ENCODE peak calls at places on chromosome 18, in ten cellular contexts. One of them, this sample, is unnamed. For H3K4me1, the result is how much of the 10 kb centered on the place peaks cover.

GRCh38 chr18:57921708-57922107 is 118.6 kb upstream of the ATP8B1 start:
- DNase-seq in colonic mucosa: no peak
- DNase-seq in MM.1S: no peak
- DNase-seq in endodermal cell: no peak
- DNase-seq in H9: no peak
- DNase-seq in PC-3: peak
- DNase-seq in IMR-90: peak
- DNase-seq in astrocyte: no peak
- DNase-seq in HCT116: peak
- DNase-seq in GM23248: peak
- DNase-seq in this sample: peak

GRCh38 chr18:6624729-6625308 is 104.7 kb upstream of the ARHGAP28 start:
- DNase-seq in astrocyte: peak
- DNase-seq in IMR-90: peak
- DNase-seq in colonic mucosa: no peak
- DNase-seq in MM.1S: no peak
- DNase-seq in HCT116: no peak
- DNase-seq in H9: no peak
- DNase-seq in endodermal cell: no peak
- DNase-seq in PC-3: no peak
- DNase-seq in GM23248: peak
- DNase-seq in this sample: peak

GRCh38 chr18:987325-988186 is 82.9 kb downstream of the ADCYAP1 start:
- DNase-seq in PC-3: peak
- DNase-seq in IMR-90: no peak
- DNase-seq in GM23248: peak
- DNase-seq in HCT116: no peak
- DNase-seq in MM.1S: no peak
- DNase-seq in H9: no peak
- DNase-seq in astrocyte: peak
- DNase-seq in endodermal cell: no peak
- DNase-seq in colonic mucosa: no peak
- DNase-seq in this sample: no peak

GRCh38 chr18:7684966-7685365 is 117.8 kb downstream of the PTPRM start:
- DNase-seq in MM.1S: no peak
- DNase-seq in astrocyte: no peak
- DNase-seq in GM23248: no peak
- DNase-seq in HCT116: no peak
- DNase-seq in colonic mucosa: no peak
- DNase-seq in PC-3: no peak
- DNase-seq in IMR-90: no peak
- DNase-seq in endodermal cell: no peak
- DNase-seq in H9: no peak
- DNase-seq in this sample: peak

GRCh38 chr18:3494569-3494968 is 44.6 kb downstream of the TGIF1 start:
- DNase-seq in colonic mucosa: no peak
- DNase-seq in HCT116: no peak
- DNase-seq in astrocyte: no peak
- DNase-seq in endodermal cell: no peak
- DNase-seq in GM23248: no peak
- DNase-seq in PC-3: no peak
- DNase-seq in MM.1S: no peak
- DNase-seq in H9: no peak
- DNase-seq in IMR-90: no peak
- DNase-seq in this sample: no peak

GRCh38 chr18:58660915-58661314 is 10.3 kb upstream of the MALT1 start:
- DNase-seq in astrocyte: no peak
- DNase-seq in colonic mucosa: no peak
- DNase-seq in H9: no peak
- DNase-seq in PC-3: no peak
- DNase-seq in IMR-90: no peak
- DNase-seq in HCT116: no peak
- DNase-seq in endodermal cell: no peak
- DNase-seq in GM23248: no peak
- DNase-seq in MM.1S: no peak
- DNase-seq in this sample: no peak

GRCh38 chr18:32441536-32441935 is 29.1 kb downstream of the GAREM1 start:
- DNase-seq in colonic mucosa: no peak
- DNase-seq in astrocyte: peak
- DNase-seq in PC-3: no peak
- DNase-seq in HCT116: no peak
- DNase-seq in GM23248: no peak
- DNase-seq in MM.1S: no peak
- DNase-seq in H9: no peak
- DNase-seq in IMR-90: no peak
- DNase-seq in endodermal cell: no peak
- DNase-seq in this sample: no peak

GRCh38 chr18:22469061-22469689 is 51.5 kb upstream of the CTAGE1 start:
- DNase-seq in endodermal cell: no peak
- DNase-seq in colonic mucosa: no peak
- DNase-seq in astrocyte: peak
- DNase-seq in IMR-90: peak
- DNase-seq in HCT116: no peak
- DNase-seq in H9: no peak
- DNase-seq in GM23248: no peak
- DNase-seq in PC-3: no peak
- DNase-seq in MM.1S: no peak
- DNase-seq in this sample: no peak

GRCh38 chr18:58129019-58129374 is 85.0 kb downstream of the NEDD4L start:
- DNase-seq in PC-3: no peak
- DNase-seq in MM.1S: no peak
- DNase-seq in colonic mucosa: peak
- DNase-seq in GM23248: no peak
- DNase-seq in IMR-90: no peak
- DNase-seq in HCT116: no peak
- DNase-seq in endodermal cell: no peak
- DNase-seq in H9: no peak
- DNase-seq in astrocyte: no peak
- DNase-seq in this sample: no peak

GRCh38 chr18:40877096-40877495 is 1077.9 kb upstream of the PIK3C3 start:
- DNase-seq in H9: no peak
- DNase-seq in HCT116: no peak
- DNase-seq in IMR-90: peak
- DNase-seq in colonic mucosa: no peak
- DNase-seq in PC-3: peak
- DNase-seq in astrocyte: peak
- DNase-seq in GM23248: peak
- DNase-seq in MM.1S: no peak
- DNase-seq in endodermal cell: no peak
- DNase-seq in this sample: peak

GRCh38 chr18:36655074-36655473 is 173.7 kb downstream of the TPGS2 start:
- DNase-seq in endodermal cell: no peak
- DNase-seq in H9: no peak
- DNase-seq in PC-3: no peak
- DNase-seq in HCT116: no peak
- DNase-seq in colonic mucosa: no peak
- DNase-seq in IMR-90: no peak
- DNase-seq in astrocyte: peak
- DNase-seq in GM23248: no peak
- DNase-seq in MM.1S: no peak
- DNase-seq in this sample: no peak

GRCh38 chr18:3995476-3996102 is 459.5 kb downstream of the DLGAP1 start:
- DNase-seq in GM23248: peak
- DNase-seq in astrocyte: peak
- DNase-seq in H9: peak
- DNase-seq in MM.1S: peak
- DNase-seq in HCT116: peak
- DNase-seq in PC-3: peak
- DNase-seq in endodermal cell: peak
- DNase-seq in colonic mucosa: peak
- DNase-seq in IMR-90: peak
- DNase-seq in this sample: peak

GRCh38 chr18:40529478-40529877 is 1425.6 kb upstream of the PIK3C3 start:
- DNase-seq in GM23248: peak
- DNase-seq in endodermal cell: no peak
- DNase-seq in HCT116: no peak
- DNase-seq in IMR-90: peak
- DNase-seq in PC-3: peak
- DNase-seq in astrocyte: peak
- DNase-seq in MM.1S: peak
- DNase-seq in colonic mucosa: no peak
- DNase-seq in H9: no peak
- DNase-seq in this sample: peak

GRCh38 chr18:68148862-68149261 is 566.0 kb downstream of the TMX3 start:
- DNase-seq in colonic mucosa: no peak
- DNase-seq in PC-3: no peak
- DNase-seq in H9: peak
- DNase-seq in endodermal cell: peak
- DNase-seq in GM23248: no peak
- DNase-seq in astrocyte: no peak
- DNase-seq in HCT116: no peak
- DNase-seq in IMR-90: no peak
- DNase-seq in MM.1S: peak
- DNase-seq in this sample: no peak

DNA sequence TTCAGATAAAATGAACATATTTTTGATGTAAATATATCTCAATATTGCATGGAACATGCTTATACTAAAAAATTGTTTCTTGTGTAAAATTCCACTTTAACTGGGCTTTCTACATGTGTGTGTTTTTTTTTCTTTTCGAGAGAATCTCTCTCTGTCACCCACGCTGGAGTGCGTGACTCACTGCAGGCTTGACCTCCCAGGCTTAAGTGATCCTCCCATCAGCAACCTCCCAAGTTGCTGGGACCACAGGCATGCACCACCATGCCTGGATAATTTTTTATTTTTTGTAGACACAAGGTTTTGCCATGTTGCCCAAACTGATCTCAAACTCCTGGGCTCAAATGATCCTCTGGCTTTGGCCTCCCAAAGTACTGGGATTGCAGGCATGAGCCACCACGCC is 254.6 kb downstream of the LOXHD1 start:
- DNase-seq in astrocyte: peak
- DNase-seq in MM.1S: no peak
- DNase-seq in H9: no peak
- DNase-seq in colonic mucosa: no peak
- DNase-seq in PC-3: no peak
- DNase-seq in IMR-90: peak
- DNase-seq in endodermal cell: no peak
- DNase-seq in GM23248: peak
- DNase-seq in HCT116: no peak
- DNase-seq in this sample: no peak
- H3K9ac ChIP-seq in astrocyte: no peak
- H3K9ac ChIP-seq in MM.1S: no peak
- H3K9ac ChIP-seq in H9: no peak
- H3K9ac ChIP-seq in colonic mucosa: no peak
- H3K9ac ChIP-seq in PC-3: no peak
- H3K9ac ChIP-seq in IMR-90: no peak
- H3K9ac ChIP-seq in endodermal cell: no peak
- H3K9ac ChIP-seq in GM23248: no peak
- H3K9ac ChIP-seq in HCT116: no peak
- H3K9ac ChIP-seq in this sample: no peak

GRCh38 chr18:49411928-49412327 is 48.5 kb downstream of the DYM start:
- DNase-seq in IMR-90: no peak
- DNase-seq in astrocyte: no peak
- DNase-seq in MM.1S: no peak
- DNase-seq in PC-3: no peak
- DNase-seq in endodermal cell: no peak
- DNase-seq in GM23248: no peak
- DNase-seq in H9: no peak
- DNase-seq in colonic mucosa: no peak
- DNase-seq in HCT116: no peak
- DNase-seq in this sample: no peak
- H3K4me1 ChIP-seq in IMR-90: under half
- H3K4me1 ChIP-seq in astrocyte: under half
- H3K4me1 ChIP-seq in MM.1S: under half
- H3K4me1 ChIP-seq in PC-3: under half
- H3K4me1 ChIP-seq in endodermal cell: under half
- H3K4me1 ChIP-seq in GM23248: under half
- H3K4me1 ChIP-seq in H9: under half
- H3K4me1 ChIP-seq in colonic mucosa: under half
- H3K4me1 ChIP-seq in HCT116: under half
- H3K4me1 ChIP-seq in this sample: under half

GRCh38 chr18:55534996-55535395 is 53.0 kb downstream of the TCF4 start:
- DNase-seq in astrocyte: no peak
- DNase-seq in HCT116: no peak
- DNase-seq in IMR-90: no peak
- DNase-seq in H9: no peak
- DNase-seq in PC-3: no peak
- DNase-seq in colonic mucosa: no peak
- DNase-seq in MM.1S: no peak
- DNase-seq in GM23248: no peak
- DNase-seq in endodermal cell: no peak
- DNase-seq in this sample: no peak
- H3K9ac ChIP-seq in astrocyte: no peak
- H3K9ac ChIP-seq in HCT116: no peak
- H3K9ac ChIP-seq in IMR-90: no peak
- H3K9ac ChIP-seq in H9: no peak
- H3K9ac ChIP-seq in PC-3: no peak
- H3K9ac ChIP-seq in colonic mucosa: no peak
- H3K9ac ChIP-seq in MM.1S: no peak
- H3K9ac ChIP-seq in GM23248: no peak
- H3K9ac ChIP-seq in endodermal cell: no peak
- H3K9ac ChIP-seq in this sample: no peak

GRCh38 chr18:77108001-77108692 is 24.4 kb downstream of the MBP start:
- DNase-seq in astrocyte: peak
- DNase-seq in PC-3: no peak
- DNase-seq in HCT116: no peak
- DNase-seq in IMR-90: peak
- DNase-seq in H9: no peak
- DNase-seq in colonic mucosa: peak
- DNase-seq in MM.1S: peak
- DNase-seq in endodermal cell: no peak
- DNase-seq in GM23248: peak
- DNase-seq in this sample: no peak
- H3K4me1 ChIP-seq in astrocyte: under half
- H3K4me1 ChIP-seq in PC-3: under half
- H3K4me1 ChIP-seq in HCT116: under half
- H3K4me1 ChIP-seq in IMR-90: under half
- H3K4me1 ChIP-seq in H9: under half
- H3K4me1 ChIP-seq in colonic mucosa: under half
- H3K4me1 ChIP-seq in MM.1S: under half
- H3K4me1 ChIP-seq in endodermal cell: under half
- H3K4me1 ChIP-seq in GM23248: under half
- H3K4me1 ChIP-seq in this sample: under half

GRCh38 chr18:53421869-53422268 is 802.6 kb downstream of the MBD2 start:
- DNase-seq in MM.1S: no peak
- DNase-seq in PC-3: no peak
- DNase-seq in H9: no peak
- DNase-seq in endodermal cell: no peak
- DNase-seq in astrocyte: no peak
- DNase-seq in HCT116: no peak
- DNase-seq in colonic mucosa: no peak
- DNase-seq in GM23248: no peak
- DNase-seq in IMR-90: no peak
- DNase-seq in this sample: no peak
- H3K9ac ChIP-seq in MM.1S: no peak
- H3K9ac ChIP-seq in PC-3: no peak
- H3K9ac ChIP-seq in H9: no peak
- H3K9ac ChIP-seq in endodermal cell: no peak
- H3K9ac ChIP-seq in astrocyte: no peak
- H3K9ac ChIP-seq in HCT116: no peak
- H3K9ac ChIP-seq in colonic mucosa: no peak
- H3K9ac ChIP-seq in GM23248: no peak
- H3K9ac ChIP-seq in IMR-90: no peak
- H3K9ac ChIP-seq in this sample: no peak